ENCODE peak calls at places on chromosomes 12 and 14, in seven cellular contexts. S is AG09319, C is NCI-H748 treated with DMSO at 0.1 percent for 48 hours, F is neuronal stem cell, L is fibroblast of the aortic adventitia, E is NCI-H146, Y is germinal center. B is an unnamed sample.

GRCh38 chr14:93859957-93860356 is 67.2 kb upstream of the FAM181A start:
- DNase-seq in C (no peak), F (no peak), L (no peak), S (no peak), Y (no peak), E (no peak), B (no peak)

GRCh38 chr14:90654831-90655276 is 161.4 kb downstream of the TTC7B start:
- DNase-seq in S (no peak), Y (no peak), F (no peak), L (peak; percentile 71), C (no peak), E (no peak), B (no peak)

GRCh38 chr12:24997970-24998582 is 49.2 kb upstream of the BCAT1 start:
- DNase-seq in L (peak; percentile 74), Y (peak; percentile 46), F (no peak), S (peak; percentile 45), C (no peak), E (no peak), B (peak; percentile 8)

GRCh38 chr12:49662998-49663843 is 39.9 kb downstream of the PRPF40B start:
- DNase-seq in S (peak; percentile 41), F (no peak), Y (peak; percentile 89), L (peak; percentile 81), C (no peak), E (no peak), B (peak; percentile 73)

GRCh38 chr12:99232324-99232723 is 415.2 kb upstream of the GARIN6 start:
- DNase-seq in E (peak; percentile 24), Y (no peak), C (no peak), L (no peak), F (no peak), S (no peak), B (no peak)

GRCh38 chr12:68557011-68557715 is 53.5 kb upstream of the RAP1B start:
- DNase-seq in Y (no peak), E (no peak), L (peak; percentile 91), C (no peak), S (no peak), F (no peak), B (peak; percentile 71)

GRCh38 chr12:57429473-57430116 is 1.2 kb downstream of the R3HDM2 start:
- DNase-seq in Y (no peak), L (no peak), F (no peak), E (no peak), C (no peak), S (no peak), B (no peak)

GRCh38 chr12:130708648-130709047 is 7.5 kb downstream of the RIMBP2 start:
- DNase-seq in C (no peak), L (no peak), S (no peak), Y (no peak), F (no peak), E (no peak), B (no peak)

GRCh38 chr14:79629891-79630560 is 581.3 kb downstream of the DIO2 start:
- DNase-seq in E (no peak), F (no peak), C (no peak), L (no peak), Y (no peak), S (no peak), B (no peak)

B was measured in GM04503.